ENCODE peak calls at places on chromosomes 2 and 18, in eight cellular contexts. One of them, this sample, is unnamed.

GRCh38 chr2:74424995-74425406 is 3.5 kb downstream of the WDR54 start:
- DNase-seq in 8988T: no peak
- DNase-seq in SHP77: no peak
- DNase-seq in smooth muscle cell of the brain vasculature: no peak
- DNase-seq in stromal cell of bone marrow: no peak
- DNase-seq in stimulated activated CD8-positive, alpha-beta memory T cell treated with anti-CD3 and anti-CD28 coated beads, Interleukin-2, amount 100 ng/mL, for 48 hours: no peak
- DNase-seq in epithelial cell of esophagus: no peak
- DNase-seq in fibroblast of lung: no peak
- DNase-seq in this sample: no peak

GRCh38 chr18:57833441-57834101 is 30.5 kb upstream of the ATP8B1 start:
- DNase-seq in 8988T: no peak
- DNase-seq in SHP77: peak
- DNase-seq in smooth muscle cell of the brain vasculature: no peak
- DNase-seq in stromal cell of bone marrow: no peak
- DNase-seq in stimulated activated CD8-positive, alpha-beta memory T cell treated with anti-CD3 and anti-CD28 coated beads, Interleukin-2, amount 100 ng/mL, for 48 hours: no peak
- DNase-seq in epithelial cell of esophagus: peak
- DNase-seq in fibroblast of lung: peak
- DNase-seq in this sample: peak

GRCh38 chr2:224417361-224417729 is 15.4 kb upstream of the FAM124B start:
- DNase-seq in 8988T: no peak
- DNase-seq in SHP77: no peak
- DNase-seq in smooth muscle cell of the brain vasculature: no peak
- DNase-seq in stromal cell of bone marrow: no peak
- DNase-seq in stimulated activated CD8-positive, alpha-beta memory T cell treated with anti-CD3 and anti-CD28 coated beads, Interleukin-2, amount 100 ng/mL, for 48 hours: no peak
- DNase-seq in epithelial cell of esophagus: peak
- DNase-seq in fibroblast of lung: peak
- DNase-seq in this sample: no peak

GRCh38 chr2:25881759-25882158 is 3.5 kb upstream of the ASXL2 start:
- DNase-seq in 8988T: no peak
- DNase-seq in SHP77: no peak
- DNase-seq in smooth muscle cell of the brain vasculature: no peak
- DNase-seq in stromal cell of bone marrow: no peak
- DNase-seq in stimulated activated CD8-positive, alpha-beta memory T cell treated with anti-CD3 and anti-CD28 coated beads, Interleukin-2, amount 100 ng/mL, for 48 hours: no peak
- DNase-seq in epithelial cell of esophagus: no peak
- DNase-seq in fibroblast of lung: no peak
- DNase-seq in this sample: no peak

GRCh38 chr2:107801498-107801897 is 25.2 kb upstream of the RGPD4 start:
- DNase-seq in 8988T: no peak
- DNase-seq in SHP77: peak
- DNase-seq in smooth muscle cell of the brain vasculature: no peak
- DNase-seq in stromal cell of bone marrow: no peak
- DNase-seq in stimulated activated CD8-positive, alpha-beta memory T cell treated with anti-CD3 and anti-CD28 coated beads, Interleukin-2, amount 100 ng/mL, for 48 hours: no peak
- DNase-seq in epithelial cell of esophagus: peak
- DNase-seq in fibroblast of lung: no peak
- DNase-seq in this sample: peak

GRCh38 chr2:148814853-148815419 is 60.1 kb upstream of the KIF5C start:
- DNase-seq in 8988T: no peak
- DNase-seq in SHP77: no peak
- DNase-seq in smooth muscle cell of the brain vasculature: no peak
- DNase-seq in stromal cell of bone marrow: no peak
- DNase-seq in stimulated activated CD8-positive, alpha-beta memory T cell treated with anti-CD3 and anti-CD28 coated beads, Interleukin-2, amount 100 ng/mL, for 48 hours: no peak
- DNase-seq in epithelial cell of esophagus: peak
- DNase-seq in fibroblast of lung: peak
- DNase-seq in this sample: no peak

GRCh38 chr2:236238756-236239155 is 25.4 kb downstream of the ASB18 start:
- DNase-seq in 8988T: no peak
- DNase-seq in SHP77: no peak
- DNase-seq in smooth muscle cell of the brain vasculature: no peak
- DNase-seq in stromal cell of bone marrow: no peak
- DNase-seq in stimulated activated CD8-positive, alpha-beta memory T cell treated with anti-CD3 and anti-CD28 coated beads, Interleukin-2, amount 100 ng/mL, for 48 hours: no peak
- DNase-seq in epithelial cell of esophagus: no peak
- DNase-seq in fibroblast of lung: no peak
- DNase-seq in this sample: no peak

GRCh38 chr2:134372141-134372540 is 118.3 kb downstream of the MGAT5 start:
- DNase-seq in 8988T: no peak
- DNase-seq in SHP77: no peak
- DNase-seq in smooth muscle cell of the brain vasculature: no peak
- DNase-seq in stromal cell of bone marrow: no peak
- DNase-seq in stimulated activated CD8-positive, alpha-beta memory T cell treated with anti-CD3 and anti-CD28 coated beads, Interleukin-2, amount 100 ng/mL, for 48 hours: no peak
- DNase-seq in epithelial cell of esophagus: no peak
- DNase-seq in fibroblast of lung: peak
- DNase-seq in this sample: no peak

GRCh38 chr2:213537579-213537978 is 253.3 kb downstream of the SPAG16 start:
- DNase-seq in 8988T: no peak
- DNase-seq in SHP77: no peak
- DNase-seq in smooth muscle cell of the brain vasculature: no peak
- DNase-seq in stromal cell of bone marrow: no peak
- DNase-seq in stimulated activated CD8-positive, alpha-beta memory T cell treated with anti-CD3 and anti-CD28 coated beads, Interleukin-2, amount 100 ng/mL, for 48 hours: no peak
- DNase-seq in epithelial cell of esophagus: no peak
- DNase-seq in fibroblast of lung: no peak
- DNase-seq in this sample: no peak